ENCODE peak calls at places on chromosomes 11 and 22, in ten cellular contexts. One of them, this sample, is unnamed.

GRCh38 chr11:45275823-45276222 is 10.3 kb downstream of the SYT13 start:
- DNase-seq in sigmoid colon: no peak
- DNase-seq in spleen: no peak
- DNase-seq in stomach: no peak
- DNase-seq in GM23338: no peak
- DNase-seq in transverse colon: no peak
- DNase-seq in GM12878: no peak
- DNase-seq in HepG2: no peak
- DNase-seq in HCT116: no peak
- DNase-seq in suprapubic skin: no peak
- DNase-seq in this sample: no peak

GRCh38 chr11:95698939-95699562 is 90.5 kb downstream of the FAM76B start:
- DNase-seq in HCT116: no peak
- DNase-seq in GM12878: no peak
- DNase-seq in HepG2: peak
- DNase-seq in GM23338: no peak
- DNase-seq in spleen: no peak
- DNase-seq in stomach: no peak
- DNase-seq in sigmoid colon: no peak
- DNase-seq in transverse colon: no peak
- DNase-seq in suprapubic skin: no peak
- DNase-seq in this sample: peak

GRCh38 chr11:83292709-83293435 is 6.7 kb upstream of the CCDC90B start:
- DNase-seq in spleen: no peak
- DNase-seq in GM23338: peak
- DNase-seq in HCT116: peak
- DNase-seq in transverse colon: no peak
- DNase-seq in stomach: no peak
- DNase-seq in suprapubic skin: no peak
- DNase-seq in sigmoid colon: no peak
- DNase-seq in GM12878: no peak
- DNase-seq in HepG2: peak
- DNase-seq in this sample: no peak

GRCh38 chr11:46240861-46241260 is 36.6 kb upstream of the CREB3L1 start:
- DNase-seq in GM12878: no peak
- DNase-seq in suprapubic skin: no peak
- DNase-seq in spleen: no peak
- DNase-seq in GM23338: no peak
- DNase-seq in sigmoid colon: no peak
- DNase-seq in transverse colon: no peak
- DNase-seq in HepG2: no peak
- DNase-seq in HCT116: no peak
- DNase-seq in stomach: no peak
- DNase-seq in this sample: no peak

GRCh38 chr11:4140067-4140636 is 45.6 kb downstream of the RRM1 start:
- DNase-seq in suprapubic skin: no peak
- DNase-seq in stomach: no peak
- DNase-seq in GM23338: no peak
- DNase-seq in GM12878: no peak
- DNase-seq in HCT116: no peak
- DNase-seq in sigmoid colon: no peak
- DNase-seq in transverse colon: no peak
- DNase-seq in spleen: no peak
- DNase-seq in HepG2: no peak
- DNase-seq in this sample: no peak

GRCh38 chr22:41340357-41340756 is 39.0 kb downstream of the ZC3H7B start:
- DNase-seq in sigmoid colon: peak
- DNase-seq in transverse colon: no peak
- DNase-seq in stomach: no peak
- DNase-seq in spleen: no peak
- DNase-seq in suprapubic skin: peak
- DNase-seq in HepG2: no peak
- DNase-seq in HCT116: no peak
- DNase-seq in GM23338: no peak
- DNase-seq in GM12878: no peak
- DNase-seq in this sample: no peak

GRCh38 chr22:24303007-24303406 is 32.4 kb downstream of the SPECC1L start:
- DNase-seq in HCT116: no peak
- DNase-seq in GM12878: no peak
- DNase-seq in HepG2: no peak
- DNase-seq in stomach: no peak
- DNase-seq in GM23338: no peak
- DNase-seq in suprapubic skin: no peak
- DNase-seq in transverse colon: no peak
- DNase-seq in sigmoid colon: no peak
- DNase-seq in spleen: no peak
- DNase-seq in this sample: no peak

GRCh38 chr11:63543711-63544110 is 7.1 kb downstream of the PLAAT4 start:
- DNase-seq in GM12878: no peak
- DNase-seq in GM23338: no peak
- DNase-seq in HepG2: no peak
- DNase-seq in stomach: no peak
- DNase-seq in sigmoid colon: no peak
- DNase-seq in HCT116: no peak
- DNase-seq in transverse colon: no peak
- DNase-seq in suprapubic skin: no peak
- DNase-seq in spleen: no peak
- DNase-seq in this sample: no peak

GRCh38 chr11:2377511-2378443 is 667 bp downstream of the CD81 start:
- DNase-seq in HCT116: no peak
- DNase-seq in HepG2: no peak
- DNase-seq in transverse colon: peak
- DNase-seq in sigmoid colon: peak
- DNase-seq in spleen: peak
- DNase-seq in stomach: peak
- DNase-seq in GM12878: no peak
- DNase-seq in suprapubic skin: peak
- DNase-seq in GM23338: peak
- DNase-seq in this sample: no peak

GRCh38 chr11:2380807-2381350 is 3.8 kb downstream of the CD81 start:
- DNase-seq in transverse colon: peak
- DNase-seq in GM23338: no peak
- DNase-seq in stomach: peak
- DNase-seq in suprapubic skin: peak
- DNase-seq in sigmoid colon: peak
- DNase-seq in spleen: peak
- DNase-seq in GM12878: peak
- DNase-seq in HCT116: no peak
- DNase-seq in HepG2: no peak
- DNase-seq in this sample: peak

GRCh38 chr11:2380396-2380795 is 3.3 kb downstream of the CD81 start:
- DNase-seq in spleen: no peak
- DNase-seq in suprapubic skin: no peak
- DNase-seq in stomach: no peak
- DNase-seq in HCT116: no peak
- DNase-seq in sigmoid colon: no peak
- DNase-seq in HepG2: no peak
- DNase-seq in transverse colon: no peak
- DNase-seq in GM23338: no peak
- DNase-seq in GM12878: no peak
- DNase-seq in this sample: no peak

GRCh38 chr11:2378527-2379210 is 1.6 kb downstream of the CD81 start:
- DNase-seq in transverse colon: no peak
- DNase-seq in spleen: peak
- DNase-seq in suprapubic skin: peak
- DNase-seq in HepG2: no peak
- DNase-seq in sigmoid colon: peak
- DNase-seq in GM12878: no peak
- DNase-seq in HCT116: no peak
- DNase-seq in stomach: no peak
- DNase-seq in GM23338: no peak
- DNase-seq in this sample: no peak

DNA sequence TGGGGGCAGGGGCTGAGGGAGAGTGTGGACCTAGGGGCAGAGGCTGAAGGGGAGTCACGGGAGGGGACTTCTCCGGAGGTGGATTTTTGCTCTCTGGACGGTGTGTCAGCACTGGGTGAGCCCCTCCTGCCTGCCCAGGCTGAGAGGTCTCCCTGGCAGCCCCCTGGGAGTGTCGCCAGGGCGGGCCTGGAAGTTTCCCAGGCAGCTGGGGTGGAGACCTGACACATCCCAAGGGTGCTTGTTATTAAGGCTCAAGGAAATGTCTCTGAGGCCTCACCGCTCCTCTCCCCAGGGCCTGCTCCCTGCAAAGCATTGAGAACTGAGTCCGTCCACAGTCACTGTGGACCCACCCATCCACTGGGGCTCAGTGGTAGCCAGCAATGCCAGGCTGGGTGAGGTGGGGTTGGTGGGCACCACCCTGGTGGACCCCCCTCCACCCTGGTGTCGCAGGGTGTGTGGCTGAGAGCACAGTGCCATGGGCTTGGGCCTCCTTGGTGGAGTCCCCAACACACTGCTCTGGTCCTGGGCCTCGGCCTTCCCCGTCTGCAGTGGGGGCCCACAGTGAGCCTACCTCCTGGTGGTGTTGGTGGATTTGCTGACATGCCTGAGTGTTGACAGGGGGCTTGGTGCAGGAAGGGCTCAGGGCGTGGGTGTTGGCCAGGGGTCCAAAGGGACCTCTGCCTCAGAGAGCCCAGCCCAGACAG is 2.5 kb downstream of the CD81 start:
- DNase-seq in spleen: peak
- DNase-seq in stomach: no peak
- DNase-seq in HepG2: no peak
- DNase-seq in suprapubic skin: no peak
- DNase-seq in GM23338: no peak
- DNase-seq in GM12878: no peak
- DNase-seq in transverse colon: no peak
- DNase-seq in HCT116: no peak
- DNase-seq in sigmoid colon: no peak
- DNase-seq in this sample: no peak
- H3K4me3 ChIP-seq in spleen: no peak
- H3K4me3 ChIP-seq in stomach: peak
- H3K4me3 ChIP-seq in HepG2: no peak
- H3K4me3 ChIP-seq in suprapubic skin: peak
- H3K4me3 ChIP-seq in GM23338: no peak
- H3K4me3 ChIP-seq in GM12878: peak
- H3K4me3 ChIP-seq in transverse colon: no peak
- H3K4me3 ChIP-seq in HCT116: no peak
- H3K4me3 ChIP-seq in sigmoid colon: peak
- H3K4me3 ChIP-seq in this sample: no peak

DNA sequence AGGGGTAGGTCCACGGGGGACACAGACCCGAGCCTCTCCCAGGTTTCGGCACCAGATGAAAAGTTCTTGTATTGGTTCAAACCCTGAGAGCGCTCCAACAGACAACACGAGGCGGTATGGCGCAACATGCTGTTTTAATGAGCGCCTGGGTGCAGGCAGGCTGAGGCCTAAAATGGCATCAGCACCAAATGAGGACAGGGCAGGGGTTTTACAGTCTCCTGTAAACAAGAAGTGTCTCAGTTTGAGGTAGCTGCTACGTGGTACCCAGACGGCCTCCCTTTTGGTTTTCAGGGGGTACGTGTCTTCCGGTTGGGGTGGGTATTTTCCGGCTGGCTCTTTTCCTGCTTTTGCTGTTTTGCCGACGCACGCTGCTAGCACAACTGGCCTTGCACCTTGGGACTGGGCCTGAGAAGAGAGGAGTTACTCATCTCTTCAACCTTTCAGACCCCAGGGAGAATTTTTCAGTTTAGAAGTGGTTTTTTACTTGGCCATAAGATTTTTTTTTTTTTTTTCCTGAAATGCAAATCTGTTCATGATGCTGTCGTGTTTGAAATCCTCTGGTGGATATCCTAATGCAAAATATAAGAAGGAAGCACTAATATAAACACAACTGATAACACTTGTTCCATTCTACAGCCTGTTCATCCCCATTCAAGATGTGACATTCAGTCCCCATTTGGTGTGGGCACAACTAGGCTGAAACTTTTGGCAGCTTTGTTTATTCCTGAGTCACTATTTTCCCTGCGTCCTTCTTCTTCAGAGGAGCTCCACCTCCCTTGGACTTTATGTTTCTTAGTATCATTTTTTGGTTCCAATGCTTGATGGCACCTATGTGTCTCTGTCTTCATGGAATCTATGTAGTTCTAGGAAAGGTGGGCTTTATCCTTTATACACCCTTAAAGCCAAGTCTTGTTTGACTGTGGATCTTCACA is 6.5 kb downstream of the PPFIBP2 start:
- DNase-seq in stomach: no peak
- DNase-seq in suprapubic skin: no peak
- DNase-seq in GM23338: no peak
- DNase-seq in HCT116: no peak
- DNase-seq in GM12878: peak
- DNase-seq in HepG2: no peak
- DNase-seq in spleen: no peak
- DNase-seq in transverse colon: no peak
- DNase-seq in sigmoid colon: no peak
- DNase-seq in this sample: no peak
- TF ChIP-seq POLR2AphosphoS5 in stomach: no peak
- TF ChIP-seq POLR2AphosphoS5 in suprapubic skin: no peak
- TF ChIP-seq POLR2AphosphoS5 in GM23338: no peak
- TF ChIP-seq POLR2AphosphoS5 in HCT116: no peak
- TF ChIP-seq POLR2AphosphoS5 in GM12878: peak
- TF ChIP-seq POLR2AphosphoS5 in HepG2: no peak
- TF ChIP-seq POLR2AphosphoS5 in spleen: no peak
- TF ChIP-seq POLR2AphosphoS5 in transverse colon: no peak
- TF ChIP-seq POLR2AphosphoS5 in sigmoid colon: no peak
- TF ChIP-seq POLR2AphosphoS5 in this sample: no peak

GRCh38 chr11:795638-796564 is 2.2 kb downstream of the SLC25A22 start:
- DNase-seq in spleen: peak
- DNase-seq in suprapubic skin: peak
- DNase-seq in stomach: peak
- DNase-seq in HCT116: no peak
- DNase-seq in sigmoid colon: peak
- DNase-seq in transverse colon: peak
- DNase-seq in GM23338: peak
- DNase-seq in HepG2: peak
- DNase-seq in GM12878: no peak
- DNase-seq in this sample: peak

GRCh38 chr11:796565-797299 is 1.3 kb downstream of the SLC25A22 start:
- DNase-seq in GM12878: no peak
- DNase-seq in stomach: no peak
- DNase-seq in sigmoid colon: no peak
- DNase-seq in spleen: peak
- DNase-seq in HepG2: peak
- DNase-seq in GM23338: no peak
- DNase-seq in transverse colon: peak
- DNase-seq in suprapubic skin: no peak
- DNase-seq in HCT116: no peak
- DNase-seq in this sample: no peak

GRCh38 chr11:794013-794765 is 3.9 kb downstream of the SLC25A22 start:
- DNase-seq in GM12878: no peak
- DNase-seq in HCT116: no peak
- DNase-seq in sigmoid colon: no peak
- DNase-seq in spleen: no peak
- DNase-seq in HepG2: no peak
- DNase-seq in stomach: no peak
- DNase-seq in transverse colon: no peak
- DNase-seq in GM23338: no peak
- DNase-seq in suprapubic skin: no peak
- DNase-seq in this sample: no peak

GRCh38 chr11:793556-793955 is 3.7 kb upstream of the CEND1 start:
- DNase-seq in sigmoid colon: no peak
- DNase-seq in HepG2: no peak
- DNase-seq in spleen: no peak
- DNase-seq in suprapubic skin: no peak
- DNase-seq in stomach: no peak
- DNase-seq in GM23338: no peak
- DNase-seq in HCT116: no peak
- DNase-seq in GM12878: no peak
- DNase-seq in transverse colon: no peak
- DNase-seq in this sample: no peak

DNA sequence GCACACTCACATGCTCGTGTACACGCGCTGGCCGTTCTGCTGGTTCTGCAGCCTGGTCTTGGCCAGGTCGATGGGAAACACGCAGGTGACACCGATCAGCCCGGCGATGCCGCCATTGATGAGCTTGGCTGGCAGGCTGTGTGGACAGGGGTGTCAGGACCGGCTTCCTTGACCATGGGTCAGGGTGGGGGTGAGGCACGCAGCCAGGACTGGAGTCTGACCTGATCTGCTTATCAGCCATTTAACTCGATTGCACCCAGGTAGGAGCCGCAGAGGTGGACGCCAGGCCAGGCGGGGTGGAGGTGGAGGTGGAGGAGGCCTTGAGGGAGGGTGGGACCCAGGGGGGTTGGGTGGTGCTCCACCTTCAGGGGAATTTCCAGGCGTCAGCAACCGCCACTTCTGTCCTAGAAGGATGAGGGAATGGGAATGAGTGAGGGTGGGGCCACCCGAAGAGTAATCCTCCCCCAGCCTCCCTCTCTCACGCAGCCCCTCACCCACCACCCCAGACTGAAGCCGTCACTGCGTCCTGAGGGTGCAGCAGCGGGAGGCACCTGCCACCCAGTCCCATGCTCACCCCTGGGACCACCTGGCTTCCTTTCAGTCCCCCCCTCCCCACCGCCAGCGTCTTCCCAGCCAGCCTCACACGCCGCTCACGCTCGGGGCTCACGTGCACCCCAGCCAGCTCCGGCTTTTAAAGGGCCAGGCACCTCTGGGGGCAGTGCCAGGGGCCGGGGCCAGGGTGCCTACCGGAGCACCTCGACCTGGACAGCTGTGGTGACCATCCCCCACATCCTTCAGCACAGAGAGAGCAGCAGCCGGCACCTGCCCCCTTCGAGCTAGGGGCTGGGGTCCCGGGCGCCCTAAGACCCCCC is 3.1 kb downstream of the SLC25A22 start:
- DNase-seq in HCT116: no peak
- DNase-seq in spleen: peak
- DNase-seq in HepG2: no peak
- DNase-seq in transverse colon: peak
- DNase-seq in stomach: peak
- DNase-seq in GM23338: no peak
- DNase-seq in suprapubic skin: no peak
- DNase-seq in sigmoid colon: no peak
- DNase-seq in GM12878: no peak
- DNase-seq in this sample: no peak
- H3K27ac ChIP-seq in HCT116: peak
- H3K27ac ChIP-seq in spleen: peak
- H3K27ac ChIP-seq in HepG2: no peak
- H3K27ac ChIP-seq in transverse colon: peak
- H3K27ac ChIP-seq in stomach: peak
- H3K27ac ChIP-seq in GM23338: peak
- H3K27ac ChIP-seq in suprapubic skin: peak
- H3K27ac ChIP-seq in sigmoid colon: peak
- H3K27ac ChIP-seq in GM12878: peak
- H3K27ac ChIP-seq in this sample: no peak

DNA sequence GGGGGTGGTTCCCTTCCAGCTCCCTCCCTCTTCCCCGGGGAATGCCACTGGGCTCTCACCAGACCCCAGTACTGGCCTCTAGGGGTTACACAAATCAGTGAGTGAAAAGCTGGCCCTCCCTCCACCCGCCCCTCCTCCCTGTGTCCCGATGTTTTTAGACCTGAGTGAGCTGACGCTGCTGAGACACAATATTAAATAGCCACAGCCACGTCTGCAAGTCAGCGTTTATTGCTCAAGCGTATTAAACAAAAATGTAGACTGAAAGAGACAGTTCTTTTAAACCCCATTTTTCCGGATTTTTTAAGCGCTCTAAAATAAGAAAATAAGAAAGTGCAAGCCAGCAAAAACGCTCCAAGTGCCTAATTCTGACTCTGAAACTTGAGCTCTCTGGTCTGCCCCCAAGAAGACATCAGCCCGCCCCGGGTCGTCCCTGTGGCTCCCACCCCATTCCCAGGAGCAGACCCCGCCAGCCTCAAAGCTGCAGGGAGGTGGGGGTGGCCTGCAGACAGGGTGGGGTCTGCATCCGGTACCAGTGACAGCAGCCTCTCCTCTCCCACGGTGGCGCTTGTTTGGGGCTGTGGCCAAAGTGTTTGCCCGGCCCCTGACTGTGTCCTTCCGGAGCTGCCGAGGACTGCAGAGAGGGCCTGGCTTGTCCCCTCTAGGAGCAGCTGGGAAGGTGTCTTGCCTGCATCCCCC is 1.2 kb upstream of the TTLL8 start:
- DNase-seq in GM23338: peak
- DNase-seq in sigmoid colon: no peak
- DNase-seq in stomach: no peak
- DNase-seq in transverse colon: no peak
- DNase-seq in HCT116: no peak
- DNase-seq in suprapubic skin: no peak
- DNase-seq in GM12878: no peak
- DNase-seq in spleen: no peak
- DNase-seq in HepG2: peak
- DNase-seq in this sample: no peak
- H3K4me3 ChIP-seq in GM23338: peak
- H3K4me3 ChIP-seq in sigmoid colon: no peak
- H3K4me3 ChIP-seq in stomach: no peak
- H3K4me3 ChIP-seq in transverse colon: no peak
- H3K4me3 ChIP-seq in HCT116: no peak
- H3K4me3 ChIP-seq in suprapubic skin: peak
- H3K4me3 ChIP-seq in GM12878: no peak
- H3K4me3 ChIP-seq in spleen: no peak
- H3K4me3 ChIP-seq in HepG2: no peak
- H3K4me3 ChIP-seq in this sample: no peak

This sample was measured in HL-60.